ENCODE peak calls at places on chromosomes 7 and 10, in nine cellular contexts. One of them, this sample, is unnamed.

GRCh38 chr7:117012284-117013174 is 59.2 kb downstream of the ST7 start:
- DNase-seq in OCI-LY7: peak
- DNase-seq in GM12865: peak
- DNase-seq in spleen: no peak
- DNase-seq in lower lobe of right lung: no peak
- DNase-seq in A673: peak
- DNase-seq in IMR-90: peak
- DNase-seq in testis: no peak
- DNase-seq in PC-9: no peak
- DNase-seq in this sample: no peak

GRCh38 chr10:35462491-35462934 is 126.2 kb downstream of the CCNY start:
- DNase-seq in lower lobe of right lung: no peak
- DNase-seq in IMR-90: no peak
- DNase-seq in A673: no peak
- DNase-seq in GM12865: peak
- DNase-seq in PC-9: no peak
- DNase-seq in testis: no peak
- DNase-seq in OCI-LY7: peak
- DNase-seq in spleen: no peak
- DNase-seq in this sample: no peak

GRCh38 chr10:122981066-122981464 is 864 bp downstream of the PSTK start:
- DNase-seq in spleen: no peak
- DNase-seq in lower lobe of right lung: no peak
- DNase-seq in A673: peak
- DNase-seq in OCI-LY7: peak
- DNase-seq in PC-9: no peak
- DNase-seq in IMR-90: peak
- DNase-seq in testis: no peak
- DNase-seq in GM12865: peak
- DNase-seq in this sample: no peak

GRCh38 chr10:124086787-124087671 is 6.4 kb downstream of the CHST15 start:
- DNase-seq in testis: no peak
- DNase-seq in OCI-LY7: no peak
- DNase-seq in GM12865: no peak
- DNase-seq in PC-9: no peak
- DNase-seq in IMR-90: no peak
- DNase-seq in lower lobe of right lung: peak
- DNase-seq in A673: no peak
- DNase-seq in spleen: no peak
- DNase-seq in this sample: no peak

GRCh38 chr7:149871576-149871975 is 2.2 kb upstream of the ATP6V0E2 start:
- DNase-seq in spleen: no peak
- DNase-seq in IMR-90: no peak
- DNase-seq in PC-9: no peak
- DNase-seq in A673: no peak
- DNase-seq in testis: peak
- DNase-seq in lower lobe of right lung: no peak
- DNase-seq in GM12865: no peak
- DNase-seq in OCI-LY7: no peak
- DNase-seq in this sample: no peak

GRCh38 chr7:142883145-142883544 is 2.4 kb downstream of the TRPV6 start:
- DNase-seq in spleen: no peak
- DNase-seq in lower lobe of right lung: no peak
- DNase-seq in GM12865: no peak
- DNase-seq in testis: peak
- DNase-seq in IMR-90: no peak
- DNase-seq in PC-9: no peak
- DNase-seq in OCI-LY7: no peak
- DNase-seq in A673: no peak
- DNase-seq in this sample: no peak

GRCh38 chr7:35248576-35249536 is 5.0 kb downstream of the TBX20 start:
- DNase-seq in lower lobe of right lung: no peak
- DNase-seq in spleen: no peak
- DNase-seq in PC-9: peak
- DNase-seq in IMR-90: no peak
- DNase-seq in OCI-LY7: no peak
- DNase-seq in GM12865: no peak
- DNase-seq in A673: no peak
- DNase-seq in testis: no peak
- DNase-seq in this sample: no peak

GRCh38 chr10:60733826-60734225 is 44.5 kb upstream of the CDK1 start:
- DNase-seq in OCI-LY7: no peak
- DNase-seq in spleen: no peak
- DNase-seq in GM12865: no peak
- DNase-seq in lower lobe of right lung: peak
- DNase-seq in A673: no peak
- DNase-seq in PC-9: no peak
- DNase-seq in IMR-90: no peak
- DNase-seq in testis: no peak
- DNase-seq in this sample: no peak

GRCh38 chr10:99008106-99008505 is 227.5 kb downstream of the HPSE2 start:
- DNase-seq in A673: no peak
- DNase-seq in testis: no peak
- DNase-seq in GM12865: no peak
- DNase-seq in IMR-90: no peak
- DNase-seq in spleen: no peak
- DNase-seq in lower lobe of right lung: no peak
- DNase-seq in OCI-LY7: no peak
- DNase-seq in PC-9: no peak
- DNase-seq in this sample: no peak

GRCh38 chr7:158027646-158028045 is 560.0 kb downstream of the PTPRN2 start:
- DNase-seq in A673: no peak
- DNase-seq in PC-9: no peak
- DNase-seq in OCI-LY7: no peak
- DNase-seq in testis: no peak
- DNase-seq in lower lobe of right lung: no peak
- DNase-seq in spleen: no peak
- DNase-seq in IMR-90: no peak
- DNase-seq in GM12865: no peak
- DNase-seq in this sample: no peak

GRCh38 chr7:123303926-123304325 is 104.2 kb upstream of the SLC13A1 start:
- DNase-seq in A673: no peak
- DNase-seq in testis: no peak
- DNase-seq in GM12865: no peak
- DNase-seq in IMR-90: no peak
- DNase-seq in lower lobe of right lung: no peak
- DNase-seq in PC-9: no peak
- DNase-seq in OCI-LY7: no peak
- DNase-seq in spleen: no peak
- DNase-seq in this sample: no peak

GRCh38 chr7:80940539-80941205 is 21.8 kb upstream of the SEMA3C start:
- DNase-seq in PC-9: no peak
- DNase-seq in IMR-90: peak
- DNase-seq in lower lobe of right lung: no peak
- DNase-seq in GM12865: no peak
- DNase-seq in A673: no peak
- DNase-seq in testis: no peak
- DNase-seq in spleen: no peak
- DNase-seq in OCI-LY7: no peak
- DNase-seq in this sample: no peak

GRCh38 chr10:782751-783648 is 93.5 kb upstream of the DIP2C start:
- DNase-seq in A673: no peak
- DNase-seq in GM12865: no peak
- DNase-seq in OCI-LY7: no peak
- DNase-seq in lower lobe of right lung: no peak
- DNase-seq in spleen: peak
- DNase-seq in PC-9: no peak
- DNase-seq in IMR-90: no peak
- DNase-seq in testis: no peak
- DNase-seq in this sample: no peak

GRCh38 chr7:5750026-5750425 is 31.4 kb downstream of the RNF216 start:
- DNase-seq in PC-9: no peak
- DNase-seq in IMR-90: peak
- DNase-seq in testis: no peak
- DNase-seq in spleen: no peak
- DNase-seq in lower lobe of right lung: no peak
- DNase-seq in GM12865: no peak
- DNase-seq in A673: no peak
- DNase-seq in OCI-LY7: no peak
- DNase-seq in this sample: no peak

GRCh38 chr10:18100664-18101063 is 39.6 kb upstream of the CACNB2 start:
- DNase-seq in GM12865: no peak
- DNase-seq in spleen: no peak
- DNase-seq in testis: no peak
- DNase-seq in IMR-90: peak
- DNase-seq in lower lobe of right lung: no peak
- DNase-seq in PC-9: no peak
- DNase-seq in A673: no peak
- DNase-seq in OCI-LY7: no peak
- DNase-seq in this sample: no peak

GRCh38 chr10:80477813-80478212 is 23.7 kb downstream of the TSPAN14 start:
- DNase-seq in A673: peak
- DNase-seq in IMR-90: peak
- DNase-seq in spleen: no peak
- DNase-seq in lower lobe of right lung: no peak
- DNase-seq in GM12865: no peak
- DNase-seq in PC-9: no peak
- DNase-seq in testis: no peak
- DNase-seq in OCI-LY7: no peak
- DNase-seq in this sample: no peak

GRCh38 chr7:69757990-69758430 is 159.7 kb downstream of the AUTS2 start:
- DNase-seq in OCI-LY7: no peak
- DNase-seq in IMR-90: no peak
- DNase-seq in lower lobe of right lung: no peak
- DNase-seq in A673: no peak
- DNase-seq in testis: no peak
- DNase-seq in PC-9: no peak
- DNase-seq in spleen: no peak
- DNase-seq in GM12865: peak
- DNase-seq in this sample: no peak

GRCh38 chr10:61750943-61751471 is 88.3 kb downstream of the CABCOCO1 start:
- DNase-seq in IMR-90: peak
- DNase-seq in spleen: peak
- DNase-seq in GM12865: peak
- DNase-seq in lower lobe of right lung: peak
- DNase-seq in PC-9: peak
- DNase-seq in OCI-LY7: peak
- DNase-seq in A673: peak
- DNase-seq in testis: peak
- DNase-seq in this sample: peak

DNA sequence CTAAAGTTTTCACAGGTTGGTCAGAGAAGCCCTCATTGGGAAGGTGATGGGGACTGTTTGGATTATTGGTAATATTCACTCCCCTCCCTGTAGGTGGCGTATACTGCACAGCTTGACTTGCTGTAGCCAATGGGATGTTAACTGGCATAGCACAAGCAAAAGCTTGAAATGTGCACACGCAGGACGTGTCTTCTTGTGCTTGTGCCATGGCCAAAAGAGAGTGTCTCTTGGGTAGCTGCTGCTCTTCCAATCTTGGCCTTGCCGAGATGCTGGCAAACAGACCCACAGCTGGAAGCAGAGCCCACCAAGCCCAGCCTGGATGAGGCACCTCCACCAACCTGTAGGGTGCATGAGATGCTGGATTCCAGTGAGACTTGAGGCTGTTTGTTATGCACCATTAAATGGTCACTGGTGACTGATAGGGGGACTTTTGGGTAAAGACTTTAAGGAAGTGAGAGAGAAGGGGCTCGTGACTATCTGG is 266.0 kb downstream of the GRID1 start:
- DNase-seq in A673: peak
- DNase-seq in GM12865: peak
- DNase-seq in testis: no peak
- DNase-seq in OCI-LY7: peak
- DNase-seq in lower lobe of right lung: no peak
- DNase-seq in IMR-90: peak
- DNase-seq in PC-9: no peak
- DNase-seq in spleen: peak
- DNase-seq in this sample: no peak
- TF ChIP-seq CTCF in A673: peak
- TF ChIP-seq CTCF in GM12865: peak
- TF ChIP-seq CTCF in testis: peak
- TF ChIP-seq CTCF in OCI-LY7: peak
- TF ChIP-seq CTCF in lower lobe of right lung: peak
- TF ChIP-seq CTCF in IMR-90: peak
- TF ChIP-seq CTCF in PC-9: peak
- TF ChIP-seq CTCF in spleen: no peak
- TF ChIP-seq CTCF in this sample: no peak

GRCh38 chr10:112022196-112022595 is 161.4 kb downstream of the GPAM start:
- DNase-seq in OCI-LY7: no peak
- DNase-seq in IMR-90: no peak
- DNase-seq in GM12865: no peak
- DNase-seq in lower lobe of right lung: no peak
- DNase-seq in spleen: no peak
- DNase-seq in A673: no peak
- DNase-seq in testis: no peak
- DNase-seq in PC-9: no peak
- DNase-seq in this sample: no peak
- TF ChIP-seq CTCF in OCI-LY7: no peak
- TF ChIP-seq CTCF in IMR-90: no peak
- TF ChIP-seq CTCF in GM12865: no peak
- TF ChIP-seq CTCF in lower lobe of right lung: no peak
- TF ChIP-seq CTCF in spleen: no peak
- TF ChIP-seq CTCF in A673: no peak
- TF ChIP-seq CTCF in testis: no peak
- TF ChIP-seq CTCF in PC-9: no peak
- TF ChIP-seq CTCF in this sample: no peak

DNA sequence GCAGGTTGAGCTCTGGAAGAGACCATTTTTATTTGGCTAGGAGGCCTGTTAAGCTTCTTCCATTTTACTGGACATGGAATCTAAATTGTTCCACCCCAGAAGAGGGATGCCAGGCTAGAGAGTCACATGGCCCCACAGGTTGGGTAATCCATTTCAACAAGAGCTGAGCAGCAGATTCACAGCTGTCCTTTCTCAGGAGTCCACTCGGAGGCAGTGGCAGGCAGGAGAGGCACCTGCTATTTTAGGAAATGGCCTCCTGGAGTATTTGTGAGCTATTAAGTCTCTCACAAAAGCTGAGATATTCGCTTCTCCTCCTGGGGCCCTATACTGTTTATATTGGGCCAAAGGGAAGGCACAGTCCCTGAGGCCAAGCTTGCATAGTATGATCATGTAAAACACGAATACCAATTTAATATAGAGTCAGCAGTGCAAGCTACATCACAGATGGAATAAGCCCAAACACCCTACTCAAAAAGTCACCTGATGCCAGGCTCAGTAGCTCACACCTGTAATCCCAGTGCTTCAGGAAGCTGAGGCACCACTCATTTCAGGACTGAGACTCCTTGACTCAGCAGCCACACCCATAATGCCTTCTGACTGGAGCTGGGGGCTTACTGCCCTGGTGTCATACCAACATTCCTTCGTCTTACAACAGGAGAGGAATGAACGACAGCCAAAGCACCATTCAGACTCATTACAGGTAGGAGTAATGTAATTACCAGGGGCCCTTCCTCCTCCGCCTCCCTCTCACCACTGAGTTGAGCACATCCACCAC is 124.1 kb downstream of the LMBR1 start:
- DNase-seq in lower lobe of right lung: no peak
- DNase-seq in testis: no peak
- DNase-seq in OCI-LY7: no peak
- DNase-seq in IMR-90: no peak
- DNase-seq in PC-9: no peak
- DNase-seq in spleen: no peak
- DNase-seq in A673: no peak
- DNase-seq in GM12865: peak
- DNase-seq in this sample: no peak
- TF ChIP-seq CTCF in lower lobe of right lung: no peak
- TF ChIP-seq CTCF in testis: no peak
- TF ChIP-seq CTCF in OCI-LY7: no peak
- TF ChIP-seq CTCF in IMR-90: no peak
- TF ChIP-seq CTCF in PC-9: no peak
- TF ChIP-seq CTCF in spleen: no peak
- TF ChIP-seq CTCF in A673: no peak
- TF ChIP-seq CTCF in GM12865: no peak
- TF ChIP-seq CTCF in this sample: no peak

GRCh38 chr10:120328647-120329046 is 128.4 kb upstream of the PLPP4 start:
- DNase-seq in GM12865: no peak
- DNase-seq in OCI-LY7: no peak
- DNase-seq in testis: no peak
- DNase-seq in IMR-90: no peak
- DNase-seq in spleen: no peak
- DNase-seq in A673: no peak
- DNase-seq in lower lobe of right lung: no peak
- DNase-seq in PC-9: no peak
- DNase-seq in this sample: no peak
- TF ChIP-seq CTCF in GM12865: no peak
- TF ChIP-seq CTCF in OCI-LY7: no peak
- TF ChIP-seq CTCF in testis: no peak
- TF ChIP-seq CTCF in IMR-90: no peak
- TF ChIP-seq CTCF in spleen: no peak
- TF ChIP-seq CTCF in A673: peak
- TF ChIP-seq CTCF in lower lobe of right lung: no peak
- TF ChIP-seq CTCF in PC-9: no peak
- TF ChIP-seq CTCF in this sample: no peak

This sample was measured in pancreas.